ENCODE peak calls at places on chromosomes 16 and 17, in five cellular contexts. K, M, P, Y and E are unnamed samples.

GRCh38 chr17:14748036-14748715 is 447.3 kb downstream of the HS3ST3B1 start:
- ATAC-seq in M (peak; percentile 89), P (peak; percentile 35), K (peak; percentile 48), Y (no peak), E (no peak)

GRCh38 chr17:21031756-21032396 is 10.9 kb downstream of the USP22 start:
- ATAC-seq in M (no peak), K (no peak), Y (no peak), P (no peak), E (no peak)

GRCh38 chr16:62751218-62751617 is 715.0 kb upstream of the CDH8 start:
- ATAC-seq in M (no peak), P (no peak), Y (no peak), K (no peak), E (no peak)

GRCh38 chr17:49604314-49604869 is 28.7 kb downstream of the NXPH3 start:
- ATAC-seq in M (no peak), K (no peak), Y (no peak), P (peak; percentile 51), E (no peak)

GRCh38 chr17:78438694-78439325 is 60.4 kb downstream of the PGS1 start:
- ATAC-seq in M (no peak), Y (peak; percentile 34), K (no peak), P (no peak), E (peak; percentile 17)

GRCh38 chr16:86007524-86007923 is 108.6 kb downstream of the IRF8 start:
- ATAC-seq in P (no peak), M (no peak), K (no peak), Y (no peak), E (no peak)

GRCh38 chr17:34154916-34155730 is 100.0 kb upstream of the CCL2 start:
- ATAC-seq in K (no peak), M (no peak), Y (no peak), P (no peak), E (no peak)

GRCh38 chr16:68275611-68276191 is 11.4 kb downstream of the SLC7A6 start:
- ATAC-seq in Y (peak; percentile 72), M (no peak), K (no peak), P (no peak), E (no peak)

GRCh38 chr16:87012954-87013938 is 303.9 kb downstream of the C16orf95 start:
- ATAC-seq in Y (no peak), K (peak; percentile 54), M (no peak), P (peak; percentile 91), E (no peak)

GRCh38 chr17:31541559-31541958 is 150.1 kb downstream of the RAB11FIP4 start:
- ATAC-seq in Y (no peak), K (no peak), P (no peak), M (peak; percentile 41), E (no peak)

GRCh38 chr16:17070882-17071592 is 399.7 kb downstream of the XYLT1 start:
- ATAC-seq in Y (peak; percentile 85), P (no peak), K (no peak), M (peak; percentile 70), E (no peak)

GRCh38 chr16:56477096-56477878 is 25.9 kb downstream of the OGFOD1 start:
- ATAC-seq in P (peak; percentile 95), K (peak; percentile 67), Y (no peak), M (peak; percentile 74), E (no peak)

GRCh38 chr16:85449195-85449884 is 163.8 kb upstream of the GSE1 start:
- ATAC-seq in M (no peak), K (no peak), Y (no peak), P (no peak), E (no peak)

GRCh38 chr17:75771334-75772281 is 6.6 kb upstream of the GALK1 start:
- ATAC-seq in Y (no peak), K (no peak), M (no peak), P (no peak), E (no peak)

GRCh38 chr17:48578616-48579560 is 738 bp upstream of the HOXB4 start:
- ATAC-seq in K (no peak), M (peak; percentile 29), Y (peak; percentile 35), P (peak; percentile 5), E (no peak)

GRCh38 chr17:68197091-68197996 is 50.5 kb upstream of the AMZ2 start:
- ATAC-seq in P (no peak), Y (peak; percentile 16), M (peak; percentile 38), K (no peak), E (no peak)

GRCh38 chr16:68272501-68273209 is 8.3 kb downstream of the SLC7A6 start:
- ATAC-seq in K (no peak), P (no peak), Y (peak; percentile 45), M (no peak), E (no peak)

GRCh38 chr17:78706271-78706915 is 75.7 kb downstream of the CYTH1 start:
- ATAC-seq in K (no peak), Y (peak; percentile 73), M (peak; percentile 93), P (no peak), E (no peak)

GRCh38 chr17:50845260-50846147 is 10.1 kb downstream of the WFIKKN2 start:
- ATAC-seq in M (peak; percentile 42), Y (no peak), K (no peak), P (peak; percentile 63), E (no peak)

GRCh38 chr17:67629963-67630320 is 87.8 kb upstream of the NOL11 start:
- ATAC-seq in P (peak; percentile 69), M (peak; percentile 46), K (no peak), Y (no peak), E (peak; percentile 31)

GRCh38 chr16:29881050-29881449 is 18.0 kb upstream of the CDIPT start:
- ATAC-seq in M (no peak), Y (no peak), K (no peak), P (no peak), E (no peak)

GRCh38 chr17:66952031-66952524 is 12.4 kb upstream of the CACNG4 start:
- ATAC-seq in Y (no peak), K (no peak), P (peak; percentile 91), M (peak; percentile 95), E (peak; percentile 86)

GRCh38 chr17:15307686-15308085 is 33.7 kb downstream of the TEKT3 start:
- ATAC-seq in P (no peak), Y (no peak), M (no peak), K (no peak), E (peak; percentile 78)

GRCh38 chr16:67063008-67063407 is 34.1 kb downstream of the CBFB start:
- ATAC-seq in K (no peak), Y (no peak), M (no peak), P (no peak), E (no peak)

GRCh38 chr17:17567114-17567513 is 24.4 kb downstream of the PEMT start:
- ATAC-seq in Y (no peak), K (no peak), P (peak; percentile 74), M (no peak), E (no peak)

GRCh38 chr16:4290236-4290830 is 17.5 kb upstream of the TFAP4 start:
- ATAC-seq in Y (no peak), K (no peak), M (peak; percentile 25), P (no peak), E (no peak)

GRCh38 chr17:81534157-81535006 is 6.2 kb downstream of the FSCN2 start:
- ATAC-seq in M (no peak), K (no peak), Y (no peak), P (no peak), E (no peak)

GRCh38 chr17:31561469-31562412 is 170.3 kb downstream of the RAB11FIP4 start:
- ATAC-seq in K (no peak), Y (no peak), P (no peak), M (no peak), E (no peak)

GRCh38 chr17:7005716-7006115 is 6.7 kb upstream of the RNASEK start:
- ATAC-seq in P (peak; percentile 11), M (no peak), Y (no peak), K (no peak), E (no peak)

GRCh38 chr16:60458255-60458654 is 1578.0 kb downstream of the CDH8 start:
- ATAC-seq in K (no peak), M (no peak), P (no peak), Y (no peak), E (no peak)

GRCh38 chr16:30604316-30604947 is 5.8 kb downstream of the ZNF689 start:
- ATAC-seq in Y (no peak), K (peak; percentile 27), M (peak; percentile 12), P (no peak), E (no peak)

GRCh38 chr17:35731932-35732805 is 730 bp downstream of the RASL10B start:
- ATAC-seq in Y (peak; percentile 30), P (peak; percentile 46), K (peak; percentile 20), M (no peak), E (peak; percentile 27)

GRCh38 chr16:14307623-14308356 is 236.7 kb downstream of the MRTFB start:
- ATAC-seq in P (no peak), K (peak; percentile 66), Y (no peak), M (peak; percentile 34), E (peak; percentile 17)

GRCh38 chr16:89739383-89739782 is 18.0 kb downstream of the ZNF276 start:
- ATAC-seq in K (peak; percentile 26), M (no peak), P (peak; percentile 3), Y (no peak), E (no peak)